ENCODE peak calls at places on chromosomes 3 and 15, in five cellular contexts. V, K, T, L and B are unnamed samples.

GRCh38 chr3:75978686-75979085 is 193.3 kb upstream of the ZNF717 start:
- DNase-seq in V (no peak), K (peak; percentile 7), T (no peak), L (no peak), B (no peak)

GRCh38 chr15:50979041-50979440 is 70.6 kb downstream of the AP4E1 start:
- DNase-seq in V (no peak), K (peak; percentile 10), T (no peak), L (peak; percentile 38), B (no peak)

GRCh38 chr3:120622870-120623718 is 27.0 kb downstream of the NDUFB4 start:
- DNase-seq in V (peak; percentile 16), K (peak; percentile 25), T (no peak), L (no peak), B (no peak)

GRCh38 chr3:13110678-13111116 is 37.5 kb upstream of the IQSEC1 start:
- DNase-seq in V (no peak), K (no peak), T (no peak), L (peak; percentile 65), B (no peak)

GRCh38 chr15:93072440-93073394 is 16.3 kb downstream of the RGMA start:
- DNase-seq in V (no peak), K (peak; percentile 64), T (peak; percentile 91), L (peak; percentile 46), B (no peak)

GRCh38 chr3:107988464-107989156 is 102.2 kb downstream of the CD47 start:
- DNase-seq in V (no peak), K (peak; percentile 78), T (peak; percentile 83), L (peak; percentile 62), B (no peak)

GRCh38 chr3:9028134-9028533 is 64.9 kb upstream of the RAD18 start:
- DNase-seq in V (no peak), K (peak; percentile 86), T (peak; percentile 91), L (no peak), B (no peak)

GRCh38 chr3:95354494-95354893 is 1291.6 kb downstream of the NSUN3 start:
- DNase-seq in V (no peak), K (no peak), T (no peak), L (no peak), B (no peak)

GRCh38 chr15:97976766-97977503 is 16.4 kb downstream of the ARRDC4 start:
- DNase-seq in V (no peak), K (no peak), T (no peak), L (no peak), B (no peak)
- H3K4me3 ChIP-seq in V (no peak overlapping the region), K (no peak overlapping the region), T (no peak overlapping the region), L (no peak overlapping the region), B (no peak overlapping the region)

GRCh38 chr3:119035014-119035346 is 334 bp upstream of the IGSF11 start:
- DNase-seq in V (no peak), K (peak; percentile 1), T (no peak), L (peak; percentile 1), B (no peak)
- H3K4me3 ChIP-seq in V (no peak overlapping the region), K (no peak overlapping the region), T (peak overlapping the region; percentile 56), L (peak overlapping the region; percentile 60), B (no peak overlapping the region)

GRCh38 chr15:42094512-42094963 is at the start of gene PLA2G4D:
- DNase-seq in V (no peak), K (no peak), T (peak; percentile 84), L (no peak), B (no peak)
- H3K4me3 ChIP-seq in V (no peak within 1 kb of the TSS), K (no peak within 1 kb of the TSS), T (no peak within 1 kb of the TSS), L (no peak within 1 kb of the TSS), B (no peak within 1 kb of the TSS)

GRCh38 chr15:41893422-41894250 is at the start of gene SPTBN5:
- DNase-seq in V (no peak), K (no peak), T (no peak), L (no peak), B (no peak)

GRCh38 chr15:41895491-41895890 is 1.6 kb upstream of the SPTBN5 start:
- DNase-seq in V (no peak), K (no peak), T (no peak), L (no peak), B (no peak)

GRCh38 chr15:41894791-41895463 is 1.1 kb upstream of the SPTBN5 start:
- DNase-seq in V (peak; percentile 49), K (peak; percentile 77), T (peak; percentile 87), L (peak; percentile 88), B (peak; percentile 96)

GRCh38 chr15:41892621-41893421 is 1.0 kb downstream of the SPTBN5 start:
- DNase-seq in V (no peak), K (no peak), T (peak; percentile 87), L (no peak), B (peak; percentile 62)

DNA sequence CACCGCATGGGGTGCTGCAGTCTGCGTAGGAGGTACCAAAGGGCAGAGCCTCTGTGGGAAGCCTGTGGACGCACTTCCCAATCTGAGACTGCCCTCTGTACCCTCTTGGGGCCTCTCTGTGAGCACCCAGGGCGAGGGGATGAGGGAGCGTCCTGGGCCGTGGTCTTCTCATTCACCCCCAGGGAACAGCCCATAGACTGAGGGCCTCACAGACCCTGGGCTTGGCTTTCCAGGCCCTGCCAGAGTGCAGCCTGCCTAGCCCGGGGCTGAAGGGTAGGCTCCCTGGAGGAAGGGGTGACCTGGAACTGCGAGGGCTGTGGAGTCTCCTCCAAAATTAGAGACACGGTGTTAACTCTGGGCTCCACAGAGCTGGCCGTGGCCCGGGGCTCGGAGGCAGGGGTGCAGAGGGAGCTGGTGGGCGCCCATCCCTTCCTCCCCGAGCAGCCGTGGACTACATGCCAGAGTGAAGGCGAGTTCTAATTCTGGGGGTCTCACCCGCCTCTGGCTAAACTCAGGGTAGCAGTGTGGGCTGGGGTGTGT is 468 bp upstream of the SPTBN5 start:
- DNase-seq in V (no peak), K (no peak), T (no peak), L (no peak), B (no peak)
- H3K4me3 ChIP-seq in V (no peak overlapping the region), K (no peak overlapping the region), T (no peak overlapping the region), L (no peak overlapping the region), B (peak overlapping the region; percentile 29)